ENCODE peak calls at places on chromosome 11, in ten cellular contexts. One of them, this sample, is unnamed.

GRCh38 chr11:72048718-72049460 is 31.5 kb downstream of the NUMA1 start:
- DNase-seq in fibroblast of pulmonary artery: no peak
- DNase-seq in ELR: no peak
- DNase-seq in NCI-H146: peak
- DNase-seq in activated naive CD8-positive, alpha-beta T cell treated with anti-CD3 and anti-CD28 coated beads, Interleukin-2, amount 50 U/mL, for 24 hours: no peak
- DNase-seq in stimulated activated CD8-positive, alpha-beta memory T cell treated with anti-CD3 and anti-CD28 coated beads, Interleukin-12 subunit alpha, Interleukin-12 subunit beta, amount 100 ng/mL, for 1 hour: no peak
- DNase-seq in effector memory CD4-positive, alpha-beta T cell: no peak
- DNase-seq in frontal cortex: no peak
- DNase-seq in neural progenitor cell: no peak
- DNase-seq in NCI-H1436 treated with DMSO at 0.1 percent for 48 hours: no peak
- DNase-seq in this sample: no peak

GRCh38 chr11:75474878-75475766 is 42.1 kb upstream of the KLHL35 start:
- DNase-seq in frontal cortex: no peak
- DNase-seq in activated naive CD8-positive, alpha-beta T cell treated with anti-CD3 and anti-CD28 coated beads, Interleukin-2, amount 50 U/mL, for 24 hours: peak
- DNase-seq in ELR: peak
- DNase-seq in stimulated activated CD8-positive, alpha-beta memory T cell treated with anti-CD3 and anti-CD28 coated beads, Interleukin-12 subunit alpha, Interleukin-12 subunit beta, amount 100 ng/mL, for 1 hour: peak
- DNase-seq in NCI-H146: peak
- DNase-seq in NCI-H1436 treated with DMSO at 0.1 percent for 48 hours: peak
- DNase-seq in fibroblast of pulmonary artery: peak
- DNase-seq in neural progenitor cell: peak
- DNase-seq in effector memory CD4-positive, alpha-beta T cell: peak
- DNase-seq in this sample: no peak

GRCh38 chr11:41499429-41499828 is 40.0 kb upstream of the LRRC4C start:
- DNase-seq in stimulated activated CD8-positive, alpha-beta memory T cell treated with anti-CD3 and anti-CD28 coated beads, Interleukin-12 subunit alpha, Interleukin-12 subunit beta, amount 100 ng/mL, for 1 hour: no peak
- DNase-seq in activated naive CD8-positive, alpha-beta T cell treated with anti-CD3 and anti-CD28 coated beads, Interleukin-2, amount 50 U/mL, for 24 hours: no peak
- DNase-seq in neural progenitor cell: peak
- DNase-seq in fibroblast of pulmonary artery: no peak
- DNase-seq in NCI-H146: no peak
- DNase-seq in NCI-H1436 treated with DMSO at 0.1 percent for 48 hours: no peak
- DNase-seq in ELR: no peak
- DNase-seq in frontal cortex: no peak
- DNase-seq in effector memory CD4-positive, alpha-beta T cell: no peak
- DNase-seq in this sample: no peak

GRCh38 chr11:33016654-33017053 is 976 bp downstream of the DEPDC7 start:
- DNase-seq in frontal cortex: no peak
- DNase-seq in fibroblast of pulmonary artery: no peak
- DNase-seq in effector memory CD4-positive, alpha-beta T cell: no peak
- DNase-seq in neural progenitor cell: no peak
- DNase-seq in stimulated activated CD8-positive, alpha-beta memory T cell treated with anti-CD3 and anti-CD28 coated beads, Interleukin-12 subunit alpha, Interleukin-12 subunit beta, amount 100 ng/mL, for 1 hour: no peak
- DNase-seq in NCI-H1436 treated with DMSO at 0.1 percent for 48 hours: no peak
- DNase-seq in ELR: peak
- DNase-seq in NCI-H146: no peak
- DNase-seq in activated naive CD8-positive, alpha-beta T cell treated with anti-CD3 and anti-CD28 coated beads, Interleukin-2, amount 50 U/mL, for 24 hours: no peak
- DNase-seq in this sample: no peak

GRCh38 chr11:66316849-66317251 is at the start of gene CD248:
- DNase-seq in NCI-H146: peak
- DNase-seq in effector memory CD4-positive, alpha-beta T cell: no peak
- DNase-seq in frontal cortex: peak
- DNase-seq in activated naive CD8-positive, alpha-beta T cell treated with anti-CD3 and anti-CD28 coated beads, Interleukin-2, amount 50 U/mL, for 24 hours: peak
- DNase-seq in NCI-H1436 treated with DMSO at 0.1 percent for 48 hours: no peak
- DNase-seq in ELR: peak
- DNase-seq in stimulated activated CD8-positive, alpha-beta memory T cell treated with anti-CD3 and anti-CD28 coated beads, Interleukin-12 subunit alpha, Interleukin-12 subunit beta, amount 100 ng/mL, for 1 hour: no peak
- DNase-seq in fibroblast of pulmonary artery: peak
- DNase-seq in neural progenitor cell: peak
- DNase-seq in this sample: no peak

GRCh38 chr11:77412814-77413213 is 61.1 kb downstream of the PAK1 start:
- DNase-seq in NCI-H146: no peak
- DNase-seq in effector memory CD4-positive, alpha-beta T cell: no peak
- DNase-seq in neural progenitor cell: no peak
- DNase-seq in activated naive CD8-positive, alpha-beta T cell treated with anti-CD3 and anti-CD28 coated beads, Interleukin-2, amount 50 U/mL, for 24 hours: no peak
- DNase-seq in frontal cortex: no peak
- DNase-seq in NCI-H1436 treated with DMSO at 0.1 percent for 48 hours: no peak
- DNase-seq in fibroblast of pulmonary artery: no peak
- DNase-seq in stimulated activated CD8-positive, alpha-beta memory T cell treated with anti-CD3 and anti-CD28 coated beads, Interleukin-12 subunit alpha, Interleukin-12 subunit beta, amount 100 ng/mL, for 1 hour: no peak
- DNase-seq in ELR: no peak
- DNase-seq in this sample: no peak

GRCh38 chr11:69442807-69443137 is 38.7 kb upstream of the LINC01488 start:
- DNase-seq in ELR: peak
- DNase-seq in NCI-H1436 treated with DMSO at 0.1 percent for 48 hours: no peak
- DNase-seq in NCI-H146: no peak
- DNase-seq in effector memory CD4-positive, alpha-beta T cell: no peak
- DNase-seq in neural progenitor cell: no peak
- DNase-seq in frontal cortex: peak
- DNase-seq in stimulated activated CD8-positive, alpha-beta memory T cell treated with anti-CD3 and anti-CD28 coated beads, Interleukin-12 subunit alpha, Interleukin-12 subunit beta, amount 100 ng/mL, for 1 hour: no peak
- DNase-seq in activated naive CD8-positive, alpha-beta T cell treated with anti-CD3 and anti-CD28 coated beads, Interleukin-2, amount 50 U/mL, for 24 hours: no peak
- DNase-seq in fibroblast of pulmonary artery: no peak
- DNase-seq in this sample: no peak

GRCh38 chr11:31340903-31341572 is 28.5 kb downstream of the DCDC1 start:
- DNase-seq in ELR: peak
- DNase-seq in stimulated activated CD8-positive, alpha-beta memory T cell treated with anti-CD3 and anti-CD28 coated beads, Interleukin-12 subunit alpha, Interleukin-12 subunit beta, amount 100 ng/mL, for 1 hour: no peak
- DNase-seq in effector memory CD4-positive, alpha-beta T cell: no peak
- DNase-seq in NCI-H1436 treated with DMSO at 0.1 percent for 48 hours: no peak
- DNase-seq in frontal cortex: no peak
- DNase-seq in NCI-H146: peak
- DNase-seq in activated naive CD8-positive, alpha-beta T cell treated with anti-CD3 and anti-CD28 coated beads, Interleukin-2, amount 50 U/mL, for 24 hours: peak
- DNase-seq in neural progenitor cell: peak
- DNase-seq in fibroblast of pulmonary artery: peak
- DNase-seq in this sample: no peak

GRCh38 chr11:119854521-119854920 is 125.5 kb upstream of the NECTIN1 start:
- DNase-seq in NCI-H1436 treated with DMSO at 0.1 percent for 48 hours: no peak
- DNase-seq in effector memory CD4-positive, alpha-beta T cell: no peak
- DNase-seq in frontal cortex: no peak
- DNase-seq in NCI-H146: peak
- DNase-seq in fibroblast of pulmonary artery: no peak
- DNase-seq in neural progenitor cell: no peak
- DNase-seq in stimulated activated CD8-positive, alpha-beta memory T cell treated with anti-CD3 and anti-CD28 coated beads, Interleukin-12 subunit alpha, Interleukin-12 subunit beta, amount 100 ng/mL, for 1 hour: no peak
- DNase-seq in ELR: no peak
- DNase-seq in activated naive CD8-positive, alpha-beta T cell treated with anti-CD3 and anti-CD28 coated beads, Interleukin-2, amount 50 U/mL, for 24 hours: no peak
- DNase-seq in this sample: no peak

GRCh38 chr11:108733479-108734116 is 68.7 kb downstream of the DDX10 start:
- DNase-seq in neural progenitor cell: no peak
- DNase-seq in ELR: peak
- DNase-seq in effector memory CD4-positive, alpha-beta T cell: no peak
- DNase-seq in NCI-H1436 treated with DMSO at 0.1 percent for 48 hours: peak
- DNase-seq in NCI-H146: no peak
- DNase-seq in frontal cortex: no peak
- DNase-seq in activated naive CD8-positive, alpha-beta T cell treated with anti-CD3 and anti-CD28 coated beads, Interleukin-2, amount 50 U/mL, for 24 hours: peak
- DNase-seq in stimulated activated CD8-positive, alpha-beta memory T cell treated with anti-CD3 and anti-CD28 coated beads, Interleukin-12 subunit alpha, Interleukin-12 subunit beta, amount 100 ng/mL, for 1 hour: no peak
- DNase-seq in fibroblast of pulmonary artery: peak
- DNase-seq in this sample: no peak

GRCh38 chr11:2589538-2589934 is 110.3 kb downstream of the KCNQ1OT1 start:
- DNase-seq in ELR: no peak
- DNase-seq in activated naive CD8-positive, alpha-beta T cell treated with anti-CD3 and anti-CD28 coated beads, Interleukin-2, amount 50 U/mL, for 24 hours: no peak
- DNase-seq in stimulated activated CD8-positive, alpha-beta memory T cell treated with anti-CD3 and anti-CD28 coated beads, Interleukin-12 subunit alpha, Interleukin-12 subunit beta, amount 100 ng/mL, for 1 hour: no peak
- DNase-seq in NCI-H1436 treated with DMSO at 0.1 percent for 48 hours: no peak
- DNase-seq in neural progenitor cell: no peak
- DNase-seq in effector memory CD4-positive, alpha-beta T cell: no peak
- DNase-seq in fibroblast of pulmonary artery: no peak
- DNase-seq in frontal cortex: peak
- DNase-seq in NCI-H146: no peak
- DNase-seq in this sample: no peak

GRCh38 chr11:127962416-127962815 is 624.9 kb downstream of the ETS1 start:
- DNase-seq in NCI-H146: no peak
- DNase-seq in frontal cortex: no peak
- DNase-seq in activated naive CD8-positive, alpha-beta T cell treated with anti-CD3 and anti-CD28 coated beads, Interleukin-2, amount 50 U/mL, for 24 hours: no peak
- DNase-seq in stimulated activated CD8-positive, alpha-beta memory T cell treated with anti-CD3 and anti-CD28 coated beads, Interleukin-12 subunit alpha, Interleukin-12 subunit beta, amount 100 ng/mL, for 1 hour: no peak
- DNase-seq in NCI-H1436 treated with DMSO at 0.1 percent for 48 hours: no peak
- DNase-seq in ELR: no peak
- DNase-seq in neural progenitor cell: no peak
- DNase-seq in fibroblast of pulmonary artery: no peak
- DNase-seq in effector memory CD4-positive, alpha-beta T cell: no peak
- DNase-seq in this sample: no peak

GRCh38 chr11:121453589-121454299 is 977 bp upstream of the SORL1-AS1 start:
- DNase-seq in NCI-H1436 treated with DMSO at 0.1 percent for 48 hours: no peak
- DNase-seq in NCI-H146: no peak
- DNase-seq in stimulated activated CD8-positive, alpha-beta memory T cell treated with anti-CD3 and anti-CD28 coated beads, Interleukin-12 subunit alpha, Interleukin-12 subunit beta, amount 100 ng/mL, for 1 hour: no peak
- DNase-seq in fibroblast of pulmonary artery: no peak
- DNase-seq in activated naive CD8-positive, alpha-beta T cell treated with anti-CD3 and anti-CD28 coated beads, Interleukin-2, amount 50 U/mL, for 24 hours: no peak
- DNase-seq in neural progenitor cell: no peak
- DNase-seq in effector memory CD4-positive, alpha-beta T cell: no peak
- DNase-seq in frontal cortex: no peak
- DNase-seq in ELR: no peak
- DNase-seq in this sample: no peak

GRCh38 chr11:2860636-2861035 is 24.9 kb downstream of the CDKN1C start:
- DNase-seq in NCI-H1436 treated with DMSO at 0.1 percent for 48 hours: no peak
- DNase-seq in neural progenitor cell: no peak
- DNase-seq in ELR: peak
- DNase-seq in frontal cortex: no peak
- DNase-seq in activated naive CD8-positive, alpha-beta T cell treated with anti-CD3 and anti-CD28 coated beads, Interleukin-2, amount 50 U/mL, for 24 hours: peak
- DNase-seq in NCI-H146: no peak
- DNase-seq in fibroblast of pulmonary artery: peak
- DNase-seq in effector memory CD4-positive, alpha-beta T cell: no peak
- DNase-seq in stimulated activated CD8-positive, alpha-beta memory T cell treated with anti-CD3 and anti-CD28 coated beads, Interleukin-12 subunit alpha, Interleukin-12 subunit beta, amount 100 ng/mL, for 1 hour: no peak
- DNase-seq in this sample: peak

GRCh38 chr11:44427432-44427831 is 117.5 kb upstream of the ALX4 start:
- DNase-seq in frontal cortex: no peak
- DNase-seq in NCI-H146: no peak
- DNase-seq in fibroblast of pulmonary artery: no peak
- DNase-seq in stimulated activated CD8-positive, alpha-beta memory T cell treated with anti-CD3 and anti-CD28 coated beads, Interleukin-12 subunit alpha, Interleukin-12 subunit beta, amount 100 ng/mL, for 1 hour: no peak
- DNase-seq in effector memory CD4-positive, alpha-beta T cell: no peak
- DNase-seq in neural progenitor cell: peak
- DNase-seq in activated naive CD8-positive, alpha-beta T cell treated with anti-CD3 and anti-CD28 coated beads, Interleukin-2, amount 50 U/mL, for 24 hours: peak
- DNase-seq in ELR: no peak
- DNase-seq in NCI-H1436 treated with DMSO at 0.1 percent for 48 hours: no peak
- DNase-seq in this sample: no peak

GRCh38 chr11:70397983-70398833 is at the start of gene CTTN:
- DNase-seq in effector memory CD4-positive, alpha-beta T cell: peak
- DNase-seq in stimulated activated CD8-positive, alpha-beta memory T cell treated with anti-CD3 and anti-CD28 coated beads, Interleukin-12 subunit alpha, Interleukin-12 subunit beta, amount 100 ng/mL, for 1 hour: peak
- DNase-seq in fibroblast of pulmonary artery: peak
- DNase-seq in ELR: peak
- DNase-seq in NCI-H146: peak
- DNase-seq in neural progenitor cell: peak
- DNase-seq in frontal cortex: peak
- DNase-seq in NCI-H1436 treated with DMSO at 0.1 percent for 48 hours: peak
- DNase-seq in activated naive CD8-positive, alpha-beta T cell treated with anti-CD3 and anti-CD28 coated beads, Interleukin-2, amount 50 U/mL, for 24 hours: peak
- DNase-seq in this sample: no peak

GRCh38 chr11:122784325-122785155 is 53.8 kb upstream of the CRTAM start:
- DNase-seq in effector memory CD4-positive, alpha-beta T cell: no peak
- DNase-seq in NCI-H1436 treated with DMSO at 0.1 percent for 48 hours: no peak
- DNase-seq in fibroblast of pulmonary artery: peak
- DNase-seq in neural progenitor cell: no peak
- DNase-seq in frontal cortex: no peak
- DNase-seq in activated naive CD8-positive, alpha-beta T cell treated with anti-CD3 and anti-CD28 coated beads, Interleukin-2, amount 50 U/mL, for 24 hours: no peak
- DNase-seq in NCI-H146: no peak
- DNase-seq in stimulated activated CD8-positive, alpha-beta memory T cell treated with anti-CD3 and anti-CD28 coated beads, Interleukin-12 subunit alpha, Interleukin-12 subunit beta, amount 100 ng/mL, for 1 hour: no peak
- DNase-seq in ELR: peak
- DNase-seq in this sample: no peak

GRCh38 chr11:106202935-106203620 is 125.6 kb downstream of the AASDHPPT start:
- DNase-seq in neural progenitor cell: no peak
- DNase-seq in stimulated activated CD8-positive, alpha-beta memory T cell treated with anti-CD3 and anti-CD28 coated beads, Interleukin-12 subunit alpha, Interleukin-12 subunit beta, amount 100 ng/mL, for 1 hour: no peak
- DNase-seq in effector memory CD4-positive, alpha-beta T cell: no peak
- DNase-seq in ELR: no peak
- DNase-seq in activated naive CD8-positive, alpha-beta T cell treated with anti-CD3 and anti-CD28 coated beads, Interleukin-2, amount 50 U/mL, for 24 hours: no peak
- DNase-seq in frontal cortex: no peak
- DNase-seq in NCI-H146: no peak
- DNase-seq in NCI-H1436 treated with DMSO at 0.1 percent for 48 hours: no peak
- DNase-seq in fibroblast of pulmonary artery: no peak
- DNase-seq in this sample: no peak

GRCh38 chr11:82701847-82702520 is 31.7 kb downstream of the FAM181B start:
- DNase-seq in NCI-H1436 treated with DMSO at 0.1 percent for 48 hours: no peak
- DNase-seq in ELR: peak
- DNase-seq in effector memory CD4-positive, alpha-beta T cell: no peak
- DNase-seq in stimulated activated CD8-positive, alpha-beta memory T cell treated with anti-CD3 and anti-CD28 coated beads, Interleukin-12 subunit alpha, Interleukin-12 subunit beta, amount 100 ng/mL, for 1 hour: no peak
- DNase-seq in neural progenitor cell: peak
- DNase-seq in NCI-H146: peak
- DNase-seq in frontal cortex: peak
- DNase-seq in activated naive CD8-positive, alpha-beta T cell treated with anti-CD3 and anti-CD28 coated beads, Interleukin-2, amount 50 U/mL, for 24 hours: peak
- DNase-seq in fibroblast of pulmonary artery: peak
- DNase-seq in this sample: no peak

GRCh38 chr11:35893796-35894475 is 49.9 kb upstream of the LDLRAD3 start:
- DNase-seq in activated naive CD8-positive, alpha-beta T cell treated with anti-CD3 and anti-CD28 coated beads, Interleukin-2, amount 50 U/mL, for 24 hours: no peak
- DNase-seq in NCI-H1436 treated with DMSO at 0.1 percent for 48 hours: no peak
- DNase-seq in effector memory CD4-positive, alpha-beta T cell: no peak
- DNase-seq in neural progenitor cell: no peak
- DNase-seq in frontal cortex: no peak
- DNase-seq in ELR: peak
- DNase-seq in fibroblast of pulmonary artery: peak
- DNase-seq in stimulated activated CD8-positive, alpha-beta memory T cell treated with anti-CD3 and anti-CD28 coated beads, Interleukin-12 subunit alpha, Interleukin-12 subunit beta, amount 100 ng/mL, for 1 hour: no peak
- DNase-seq in NCI-H146: no peak
- DNase-seq in this sample: no peak

GRCh38 chr11:10072142-10072541 is 221.9 kb downstream of the SBF2 start:
- DNase-seq in fibroblast of pulmonary artery: no peak
- DNase-seq in frontal cortex: no peak
- DNase-seq in NCI-H146: no peak
- DNase-seq in effector memory CD4-positive, alpha-beta T cell: no peak
- DNase-seq in neural progenitor cell: no peak
- DNase-seq in NCI-H1436 treated with DMSO at 0.1 percent for 48 hours: no peak
- DNase-seq in activated naive CD8-positive, alpha-beta T cell treated with anti-CD3 and anti-CD28 coated beads, Interleukin-2, amount 50 U/mL, for 24 hours: no peak
- DNase-seq in stimulated activated CD8-positive, alpha-beta memory T cell treated with anti-CD3 and anti-CD28 coated beads, Interleukin-12 subunit alpha, Interleukin-12 subunit beta, amount 100 ng/mL, for 1 hour: no peak
- DNase-seq in ELR: peak
- DNase-seq in this sample: no peak

GRCh38 chr11:62930157-62930556 is 9.0 kb upstream of the CHRM1 start:
- DNase-seq in NCI-H1436 treated with DMSO at 0.1 percent for 48 hours: no peak
- DNase-seq in NCI-H146: no peak
- DNase-seq in stimulated activated CD8-positive, alpha-beta memory T cell treated with anti-CD3 and anti-CD28 coated beads, Interleukin-12 subunit alpha, Interleukin-12 subunit beta, amount 100 ng/mL, for 1 hour: no peak
- DNase-seq in activated naive CD8-positive, alpha-beta T cell treated with anti-CD3 and anti-CD28 coated beads, Interleukin-2, amount 50 U/mL, for 24 hours: no peak
- DNase-seq in effector memory CD4-positive, alpha-beta T cell: no peak
- DNase-seq in ELR: no peak
- DNase-seq in neural progenitor cell: no peak
- DNase-seq in fibroblast of pulmonary artery: no peak
- DNase-seq in frontal cortex: no peak
- DNase-seq in this sample: no peak

This sample was measured in NK-92 treated with Interleukin-12 subunit alpha and Interleukin-12 subunit beta, amount 100 ng/mL, for 24 hours.